ENCODE peak calls at places on chromosome 1, in ten cellular contexts. One of them, this sample, is unnamed.

GRCh38 chr1:1187938-1188337 is 14.3 kb downstream of the TTLL10 start:
- DNase-seq in GM20000: no peak
- DNase-seq in IMR-90: peak; percentile 78
- DNase-seq in AG08396: no peak
- DNase-seq in fibroblast of the aortic adventitia: peak; percentile 75
- DNase-seq in OCI-M1: no peak
- DNase-seq in nucleus accumbens: no peak
- DNase-seq in activated CD8-positive, alpha-beta memory T cell treated with anti-CD3 and anti-CD28 coated beads for 4 hours: no peak
- DNase-seq in HFFc6: peak; percentile 9
- DNase-seq in naive thymus-derived CD4-positive, alpha-beta T cell: no peak
- DNase-seq in this sample: no peak

GRCh38 chr1:19723874-19724273 is 59.2 kb downstream of the HTR6 start:
- DNase-seq in OCI-M1: no peak
- DNase-seq in nucleus accumbens: no peak
- DNase-seq in naive thymus-derived CD4-positive, alpha-beta T cell: no peak
- DNase-seq in activated CD8-positive, alpha-beta memory T cell treated with anti-CD3 and anti-CD28 coated beads for 4 hours: no peak
- DNase-seq in fibroblast of the aortic adventitia: no peak
- DNase-seq in IMR-90: no peak
- DNase-seq in GM20000: no peak
- DNase-seq in AG08396: no peak
- DNase-seq in HFFc6: no peak
- DNase-seq in this sample: no peak

GRCh38 chr1:111704776-111705175 is 34.4 kb downstream of the INKA2 start:
- DNase-seq in GM20000: no peak
- DNase-seq in activated CD8-positive, alpha-beta memory T cell treated with anti-CD3 and anti-CD28 coated beads for 4 hours: no peak
- DNase-seq in fibroblast of the aortic adventitia: no peak
- DNase-seq in OCI-M1: no peak
- DNase-seq in IMR-90: no peak
- DNase-seq in nucleus accumbens: no peak
- DNase-seq in AG08396: no peak
- DNase-seq in naive thymus-derived CD4-positive, alpha-beta T cell: no peak
- DNase-seq in HFFc6: no peak
- DNase-seq in this sample: no peak

GRCh38 chr1:29800522-29800956 is 564.2 kb downstream of the PTPRU start:
- DNase-seq in nucleus accumbens: no peak
- DNase-seq in naive thymus-derived CD4-positive, alpha-beta T cell: no peak
- DNase-seq in HFFc6: no peak
- DNase-seq in AG08396: peak; percentile 1
- DNase-seq in OCI-M1: no peak
- DNase-seq in GM20000: no peak
- DNase-seq in IMR-90: no peak
- DNase-seq in fibroblast of the aortic adventitia: no peak
- DNase-seq in activated CD8-positive, alpha-beta memory T cell treated with anti-CD3 and anti-CD28 coated beads for 4 hours: no peak
- DNase-seq in this sample: no peak

GRCh38 chr1:162213281-162213909 is 143.9 kb downstream of the NOS1AP start:
- DNase-seq in naive thymus-derived CD4-positive, alpha-beta T cell: no peak
- DNase-seq in GM20000: no peak
- DNase-seq in activated CD8-positive, alpha-beta memory T cell treated with anti-CD3 and anti-CD28 coated beads for 4 hours: no peak
- DNase-seq in OCI-M1: no peak
- DNase-seq in HFFc6: no peak
- DNase-seq in fibroblast of the aortic adventitia: peak; percentile 27
- DNase-seq in nucleus accumbens: no peak
- DNase-seq in AG08396: no peak
- DNase-seq in IMR-90: peak; percentile 2
- DNase-seq in this sample: no peak

GRCh38 chr1:219174672-219175564 is 1.2 kb downstream of the LYPLAL1 start:
- DNase-seq in AG08396: peak; percentile 49
- DNase-seq in fibroblast of the aortic adventitia: peak; percentile 94
- DNase-seq in nucleus accumbens: no peak
- DNase-seq in activated CD8-positive, alpha-beta memory T cell treated with anti-CD3 and anti-CD28 coated beads for 4 hours: no peak
- DNase-seq in naive thymus-derived CD4-positive, alpha-beta T cell: peak; percentile 21
- DNase-seq in HFFc6: peak; percentile 71
- DNase-seq in IMR-90: peak; percentile 90
- DNase-seq in GM20000: peak; percentile 19
- DNase-seq in OCI-M1: peak; percentile 47
- DNase-seq in this sample: no peak

GRCh38 chr1:58901008-58901407 is 117.2 kb upstream of the JUN start:
- DNase-seq in naive thymus-derived CD4-positive, alpha-beta T cell: no peak
- DNase-seq in GM20000: no peak
- DNase-seq in HFFc6: no peak
- DNase-seq in activated CD8-positive, alpha-beta memory T cell treated with anti-CD3 and anti-CD28 coated beads for 4 hours: no peak
- DNase-seq in fibroblast of the aortic adventitia: no peak
- DNase-seq in OCI-M1: no peak
- DNase-seq in IMR-90: peak; percentile 51
- DNase-seq in nucleus accumbens: no peak
- DNase-seq in AG08396: no peak
- DNase-seq in this sample: no peak

GRCh38 chr1:170530972-170531757 is 801 bp upstream of the GORAB start:
- DNase-seq in nucleus accumbens: no peak
- DNase-seq in IMR-90: no peak
- DNase-seq in OCI-M1: peak; percentile 53
- DNase-seq in GM20000: no peak
- DNase-seq in HFFc6: no peak
- DNase-seq in activated CD8-positive, alpha-beta memory T cell treated with anti-CD3 and anti-CD28 coated beads for 4 hours: no peak
- DNase-seq in naive thymus-derived CD4-positive, alpha-beta T cell: peak; percentile 2
- DNase-seq in fibroblast of the aortic adventitia: peak; percentile 56
- DNase-seq in AG08396: no peak
- DNase-seq in this sample: no peak

GRCh38 chr1:38551908-38552307 is 307.7 kb downstream of the RRAGC start:
- DNase-seq in activated CD8-positive, alpha-beta memory T cell treated with anti-CD3 and anti-CD28 coated beads for 4 hours: no peak
- DNase-seq in GM20000: no peak
- DNase-seq in naive thymus-derived CD4-positive, alpha-beta T cell: no peak
- DNase-seq in HFFc6: no peak
- DNase-seq in OCI-M1: no peak
- DNase-seq in fibroblast of the aortic adventitia: no peak
- DNase-seq in IMR-90: no peak
- DNase-seq in nucleus accumbens: no peak
- DNase-seq in AG08396: no peak
- DNase-seq in this sample: no peak

GRCh38 chr1:20449736-20450311 is 36.2 kb downstream of the CAMK2N1 start:
- DNase-seq in fibroblast of the aortic adventitia: peak; percentile 78
- DNase-seq in HFFc6: peak; percentile 41
- DNase-seq in IMR-90: peak; percentile 72
- DNase-seq in activated CD8-positive, alpha-beta memory T cell treated with anti-CD3 and anti-CD28 coated beads for 4 hours: no peak
- DNase-seq in naive thymus-derived CD4-positive, alpha-beta T cell: no peak
- DNase-seq in OCI-M1: no peak
- DNase-seq in GM20000: no peak
- DNase-seq in AG08396: peak; percentile 45
- DNase-seq in nucleus accumbens: no peak
- DNase-seq in this sample: no peak

GRCh38 chr1:50846224-50846839 is 113.7 kb downstream of the FAF1 start:
- DNase-seq in nucleus accumbens: no peak
- DNase-seq in OCI-M1: no peak
- DNase-seq in HFFc6: no peak
- DNase-seq in activated CD8-positive, alpha-beta memory T cell treated with anti-CD3 and anti-CD28 coated beads for 4 hours: no peak
- DNase-seq in naive thymus-derived CD4-positive, alpha-beta T cell: no peak
- DNase-seq in GM20000: no peak
- DNase-seq in IMR-90: no peak
- DNase-seq in AG08396: no peak
- DNase-seq in fibroblast of the aortic adventitia: no peak
- DNase-seq in this sample: no peak

GRCh38 chr1:234683856-234684632 is 74.1 kb upstream of the IRF2BP2 start:
- DNase-seq in activated CD8-positive, alpha-beta memory T cell treated with anti-CD3 and anti-CD28 coated beads for 4 hours: no peak
- DNase-seq in fibroblast of the aortic adventitia: peak; percentile 83
- DNase-seq in naive thymus-derived CD4-positive, alpha-beta T cell: no peak
- DNase-seq in HFFc6: peak; percentile 29
- DNase-seq in AG08396: peak; percentile 69
- DNase-seq in nucleus accumbens: no peak
- DNase-seq in GM20000: no peak
- DNase-seq in IMR-90: peak; percentile 75
- DNase-seq in OCI-M1: peak; percentile 51
- DNase-seq in this sample: no peak

GRCh38 chr1:185338719-185339622 is 21.9 kb upstream of the IVNS1ABP start:
- DNase-seq in AG08396: no peak
- DNase-seq in naive thymus-derived CD4-positive, alpha-beta T cell: peak; percentile 58
- DNase-seq in fibroblast of the aortic adventitia: no peak
- DNase-seq in nucleus accumbens: no peak
- DNase-seq in activated CD8-positive, alpha-beta memory T cell treated with anti-CD3 and anti-CD28 coated beads for 4 hours: no peak
- DNase-seq in HFFc6: no peak
- DNase-seq in IMR-90: no peak
- DNase-seq in GM20000: peak; percentile 57
- DNase-seq in OCI-M1: peak; percentile 72
- DNase-seq in this sample: no peak

GRCh38 chr1:16425125-16426025 is 11.8 kb downstream of the SPATA21 start:
- DNase-seq in IMR-90: no peak
- DNase-seq in nucleus accumbens: no peak
- DNase-seq in naive thymus-derived CD4-positive, alpha-beta T cell: no peak
- DNase-seq in HFFc6: no peak
- DNase-seq in OCI-M1: no peak
- DNase-seq in AG08396: no peak
- DNase-seq in activated CD8-positive, alpha-beta memory T cell treated with anti-CD3 and anti-CD28 coated beads for 4 hours: no peak
- DNase-seq in fibroblast of the aortic adventitia: no peak
- DNase-seq in GM20000: no peak
- DNase-seq in this sample: no peak

GRCh38 chr1:200378096-200378495 is 31.7 kb downstream of the ZNF281 start:
- DNase-seq in activated CD8-positive, alpha-beta memory T cell treated with anti-CD3 and anti-CD28 coated beads for 4 hours: no peak
- DNase-seq in IMR-90: no peak
- DNase-seq in nucleus accumbens: no peak
- DNase-seq in fibroblast of the aortic adventitia: no peak
- DNase-seq in OCI-M1: no peak
- DNase-seq in naive thymus-derived CD4-positive, alpha-beta T cell: no peak
- DNase-seq in AG08396: no peak
- DNase-seq in HFFc6: no peak
- DNase-seq in GM20000: no peak
- DNase-seq in this sample: no peak

GRCh38 chr1:6831368-6831767 is 46.1 kb downstream of the CAMTA1 start:
- DNase-seq in fibroblast of the aortic adventitia: peak; percentile 13
- DNase-seq in AG08396: no peak
- DNase-seq in naive thymus-derived CD4-positive, alpha-beta T cell: no peak
- DNase-seq in activated CD8-positive, alpha-beta memory T cell treated with anti-CD3 and anti-CD28 coated beads for 4 hours: no peak
- DNase-seq in nucleus accumbens: no peak
- DNase-seq in GM20000: no peak
- DNase-seq in HFFc6: no peak
- DNase-seq in OCI-M1: no peak
- DNase-seq in IMR-90: no peak
- DNase-seq in this sample: no peak

GRCh38 chr1:29752141-29752540 is 515.8 kb downstream of the PTPRU start:
- DNase-seq in naive thymus-derived CD4-positive, alpha-beta T cell: no peak
- DNase-seq in activated CD8-positive, alpha-beta memory T cell treated with anti-CD3 and anti-CD28 coated beads for 4 hours: no peak
- DNase-seq in OCI-M1: no peak
- DNase-seq in GM20000: no peak
- DNase-seq in fibroblast of the aortic adventitia: peak; percentile 2
- DNase-seq in AG08396: no peak
- DNase-seq in nucleus accumbens: no peak
- DNase-seq in HFFc6: no peak
- DNase-seq in IMR-90: no peak
- DNase-seq in this sample: no peak

GRCh38 chr1:210726621-210727020 is 397.9 kb downstream of the HHAT start:
- DNase-seq in nucleus accumbens: no peak
- DNase-seq in fibroblast of the aortic adventitia: no peak
- DNase-seq in naive thymus-derived CD4-positive, alpha-beta T cell: no peak
- DNase-seq in OCI-M1: peak; percentile 57
- DNase-seq in GM20000: peak; percentile 10
- DNase-seq in activated CD8-positive, alpha-beta memory T cell treated with anti-CD3 and anti-CD28 coated beads for 4 hours: no peak
- DNase-seq in HFFc6: peak; percentile 10
- DNase-seq in IMR-90: peak; percentile 18
- DNase-seq in AG08396: no peak
- DNase-seq in this sample: no peak

GRCh38 chr1:100130552-100131077 is 2.1 kb downstream of the SASS6 start:
- DNase-seq in IMR-90: peak; percentile 25
- DNase-seq in AG08396: no peak
- DNase-seq in naive thymus-derived CD4-positive, alpha-beta T cell: no peak
- DNase-seq in fibroblast of the aortic adventitia: no peak
- DNase-seq in HFFc6: peak; percentile 56
- DNase-seq in GM20000: no peak
- DNase-seq in activated CD8-positive, alpha-beta memory T cell treated with anti-CD3 and anti-CD28 coated beads for 4 hours: no peak
- DNase-seq in OCI-M1: peak; percentile 15
- DNase-seq in nucleus accumbens: no peak
- DNase-seq in this sample: no peak

This sample was measured in occipital lobe.